ENCODE peak calls at places on chromosomes 6 and 20, in seven cellular contexts. One of them, this sample, is unnamed.

GRCh38 chr6:167668019-167668753 is 158.5 kb upstream of the AFDN start:
- DNase-seq in right lobe of liver: peak; percentile 92
- DNase-seq in fibroblast of lung: no peak
- DNase-seq in mucosa of descending colon: no peak
- DNase-seq in ovary: no peak
- DNase-seq in CD8-positive, alpha-beta T cell: no peak
- DNase-seq in tibial artery: no peak
- DNase-seq in this sample: no peak

GRCh38 chr6:148053209-148053608 is 289.4 kb upstream of the SASH1 start:
- DNase-seq in right lobe of liver: no peak
- DNase-seq in fibroblast of lung: no peak
- DNase-seq in mucosa of descending colon: no peak
- DNase-seq in ovary: no peak
- DNase-seq in CD8-positive, alpha-beta T cell: no peak
- DNase-seq in tibial artery: no peak
- DNase-seq in this sample: no peak

GRCh38 chr20:31543966-31544598 is 29.8 kb downstream of the HM13 start:
- DNase-seq in right lobe of liver: no peak
- DNase-seq in fibroblast of lung: peak; percentile 95
- DNase-seq in mucosa of descending colon: no peak
- DNase-seq in ovary: no peak
- DNase-seq in CD8-positive, alpha-beta T cell: no peak
- DNase-seq in tibial artery: no peak
- DNase-seq in this sample: no peak

GRCh38 chr6:97292671-97293070 is 9.7 kb upstream of the MMS22L start:
- DNase-seq in right lobe of liver: no peak
- DNase-seq in fibroblast of lung: peak; percentile 76
- DNase-seq in mucosa of descending colon: no peak
- DNase-seq in ovary: no peak
- DNase-seq in CD8-positive, alpha-beta T cell: no peak
- DNase-seq in tibial artery: no peak
- DNase-seq in this sample: no peak

GRCh38 chr6:112781236-112781635 is 434.1 kb downstream of the RFPL4B start:
- DNase-seq in right lobe of liver: no peak
- DNase-seq in fibroblast of lung: peak; percentile 37
- DNase-seq in mucosa of descending colon: no peak
- DNase-seq in ovary: no peak
- DNase-seq in CD8-positive, alpha-beta T cell: no peak
- DNase-seq in tibial artery: no peak
- DNase-seq in this sample: no peak

GRCh38 chr20:50221501-50222323 is 31.1 kb downstream of the CEBPB start:
- DNase-seq in right lobe of liver: peak; percentile 74
- DNase-seq in fibroblast of lung: peak; percentile 62
- DNase-seq in mucosa of descending colon: no peak
- DNase-seq in ovary: no peak
- DNase-seq in CD8-positive, alpha-beta T cell: no peak
- DNase-seq in tibial artery: peak; percentile 70
- DNase-seq in this sample: no peak

GRCh38 chr6:75600694-75601265 is 900 bp upstream of the SENP6 start:
- DNase-seq in right lobe of liver: no peak
- DNase-seq in fibroblast of lung: peak; percentile 32
- DNase-seq in mucosa of descending colon: no peak
- DNase-seq in ovary: no peak
- DNase-seq in CD8-positive, alpha-beta T cell: no peak
- DNase-seq in tibial artery: no peak
- DNase-seq in this sample: no peak

GRCh38 chr20:4867036-4867435 is 134.3 kb downstream of the SLC23A2 start:
- DNase-seq in right lobe of liver: no peak
- DNase-seq in fibroblast of lung: no peak
- DNase-seq in mucosa of descending colon: no peak
- DNase-seq in ovary: no peak
- DNase-seq in CD8-positive, alpha-beta T cell: no peak
- DNase-seq in tibial artery: no peak
- DNase-seq in this sample: no peak

GRCh38 chr6:160667854-160668481 is 3.9 kb upstream of the LPA start:
- DNase-seq in right lobe of liver: peak; percentile 65
- DNase-seq in fibroblast of lung: no peak
- DNase-seq in mucosa of descending colon: no peak
- DNase-seq in ovary: no peak
- DNase-seq in CD8-positive, alpha-beta T cell: no peak
- DNase-seq in tibial artery: no peak
- DNase-seq in this sample: no peak

GRCh38 chr6:11207199-11207968 is 25.1 kb downstream of the NEDD9 start:
- DNase-seq in right lobe of liver: no peak
- DNase-seq in fibroblast of lung: peak; percentile 98
- DNase-seq in mucosa of descending colon: no peak
- DNase-seq in ovary: peak; percentile 40
- DNase-seq in CD8-positive, alpha-beta T cell: no peak
- DNase-seq in tibial artery: no peak
- DNase-seq in this sample: peak; percentile 93

GRCh38 chr6:77089776-77090175 is 373.5 kb downstream of the HTR1B start:
- DNase-seq in right lobe of liver: no peak
- DNase-seq in fibroblast of lung: no peak
- DNase-seq in mucosa of descending colon: no peak
- DNase-seq in ovary: no peak
- DNase-seq in CD8-positive, alpha-beta T cell: no peak
- DNase-seq in tibial artery: no peak
- DNase-seq in this sample: no peak

GRCh38 chr6:56019973-56020372 is 144.6 kb upstream of the BMP5 start:
- DNase-seq in right lobe of liver: no peak
- DNase-seq in fibroblast of lung: no peak
- DNase-seq in mucosa of descending colon: no peak
- DNase-seq in ovary: no peak
- DNase-seq in CD8-positive, alpha-beta T cell: no peak
- DNase-seq in tibial artery: no peak
- DNase-seq in this sample: no peak

GRCh38 chr6:37515712-37516075 is 16.0 kb upstream of the CCDC167 start:
- DNase-seq in right lobe of liver: no peak
- DNase-seq in fibroblast of lung: no peak
- DNase-seq in mucosa of descending colon: no peak
- DNase-seq in ovary: no peak
- DNase-seq in CD8-positive, alpha-beta T cell: no peak
- DNase-seq in tibial artery: no peak
- DNase-seq in this sample: no peak

GRCh38 chr6:143336446-143337152 is 113.9 kb downstream of the ADAT2 start:
- DNase-seq in right lobe of liver: no peak
- DNase-seq in fibroblast of lung: peak; percentile 59
- DNase-seq in mucosa of descending colon: no peak
- DNase-seq in ovary: no peak
- DNase-seq in CD8-positive, alpha-beta T cell: no peak
- DNase-seq in tibial artery: no peak
- DNase-seq in this sample: no peak

GRCh38 chr6:111711476-111711875 is 105.8 kb upstream of the TRAF3IP2 start:
- DNase-seq in right lobe of liver: no peak
- DNase-seq in fibroblast of lung: no peak
- DNase-seq in mucosa of descending colon: peak; percentile 60
- DNase-seq in ovary: peak; percentile 49
- DNase-seq in CD8-positive, alpha-beta T cell: no peak
- DNase-seq in tibial artery: no peak
- DNase-seq in this sample: no peak

GRCh38 chr20:43910564-43910963 is 4.1 kb upstream of the TOX2 start:
- DNase-seq in right lobe of liver: no peak
- DNase-seq in fibroblast of lung: no peak
- DNase-seq in mucosa of descending colon: no peak
- DNase-seq in ovary: no peak
- DNase-seq in CD8-positive, alpha-beta T cell: no peak
- DNase-seq in tibial artery: no peak
- DNase-seq in this sample: no peak

GRCh38 chr6:113732384-113732966 is 124.7 kb upstream of the MARCKS start:
- DNase-seq in right lobe of liver: no peak
- DNase-seq in fibroblast of lung: peak; percentile 59
- DNase-seq in mucosa of descending colon: no peak
- DNase-seq in ovary: peak; percentile 22
- DNase-seq in CD8-positive, alpha-beta T cell: no peak
- DNase-seq in tibial artery: no peak
- DNase-seq in this sample: no peak

GRCh38 chr6:118674772-118675171 is 23.4 kb upstream of the CEP85L start:
- DNase-seq in right lobe of liver: no peak
- DNase-seq in fibroblast of lung: no peak
- DNase-seq in mucosa of descending colon: no peak
- DNase-seq in ovary: no peak
- DNase-seq in CD8-positive, alpha-beta T cell: no peak
- DNase-seq in tibial artery: no peak
- DNase-seq in this sample: no peak

GRCh38 chr6:8243462-8243861 is 141.1 kb upstream of the EEF1E1 start:
- DNase-seq in right lobe of liver: no peak
- DNase-seq in fibroblast of lung: no peak
- DNase-seq in mucosa of descending colon: no peak
- DNase-seq in ovary: no peak
- DNase-seq in CD8-positive, alpha-beta T cell: no peak
- DNase-seq in tibial artery: no peak
- DNase-seq in this sample: no peak

GRCh38 chr20:56987992-56988391 is 278.4 kb downstream of the BMP7 start:
- DNase-seq in right lobe of liver: peak; percentile 23
- DNase-seq in fibroblast of lung: no peak
- DNase-seq in mucosa of descending colon: no peak
- DNase-seq in ovary: no peak
- DNase-seq in CD8-positive, alpha-beta T cell: no peak
- DNase-seq in tibial artery: no peak
- DNase-seq in this sample: no peak

DNA sequence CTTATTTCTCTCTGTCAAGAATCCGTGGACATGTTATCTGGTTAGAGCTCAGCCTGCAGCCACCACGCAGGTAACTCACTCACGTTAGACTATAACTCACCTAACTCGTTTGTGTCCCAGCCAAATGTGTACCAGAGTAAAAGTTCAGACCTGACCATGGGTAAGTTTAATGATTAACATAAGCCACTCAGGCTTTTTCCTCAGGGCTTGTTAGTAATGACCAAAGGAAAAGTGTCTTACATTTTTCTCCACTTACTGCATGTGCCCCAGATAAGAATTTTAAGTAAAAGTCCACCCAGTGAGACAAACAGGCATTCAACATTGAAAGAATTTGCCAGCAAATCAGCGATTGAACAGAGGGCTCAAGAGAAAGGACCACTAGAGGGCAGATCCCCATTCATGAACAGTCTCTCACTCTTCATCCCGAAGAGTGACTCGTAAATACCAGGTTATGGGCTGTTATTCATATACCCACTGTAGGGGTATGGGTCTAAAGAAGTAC is at the start of gene PKHD1:
- DNase-seq in right lobe of liver: no peak
- DNase-seq in fibroblast of lung: no peak
- DNase-seq in mucosa of descending colon: no peak
- DNase-seq in ovary: no peak
- DNase-seq in CD8-positive, alpha-beta T cell: no peak
- DNase-seq in tibial artery: no peak
- DNase-seq in this sample: no peak
- TF ChIP-seq CTCF in right lobe of liver: peak; percentile 45
- TF ChIP-seq CTCF in fibroblast of lung: peak; percentile 11
- TF ChIP-seq CTCF in mucosa of descending colon: no peak
- TF ChIP-seq CTCF in ovary: no peak
- TF ChIP-seq CTCF in CD8-positive, alpha-beta T cell: no peak
- TF ChIP-seq CTCF in tibial artery: no peak
- TF ChIP-seq CTCF in this sample: no peak

DNA sequence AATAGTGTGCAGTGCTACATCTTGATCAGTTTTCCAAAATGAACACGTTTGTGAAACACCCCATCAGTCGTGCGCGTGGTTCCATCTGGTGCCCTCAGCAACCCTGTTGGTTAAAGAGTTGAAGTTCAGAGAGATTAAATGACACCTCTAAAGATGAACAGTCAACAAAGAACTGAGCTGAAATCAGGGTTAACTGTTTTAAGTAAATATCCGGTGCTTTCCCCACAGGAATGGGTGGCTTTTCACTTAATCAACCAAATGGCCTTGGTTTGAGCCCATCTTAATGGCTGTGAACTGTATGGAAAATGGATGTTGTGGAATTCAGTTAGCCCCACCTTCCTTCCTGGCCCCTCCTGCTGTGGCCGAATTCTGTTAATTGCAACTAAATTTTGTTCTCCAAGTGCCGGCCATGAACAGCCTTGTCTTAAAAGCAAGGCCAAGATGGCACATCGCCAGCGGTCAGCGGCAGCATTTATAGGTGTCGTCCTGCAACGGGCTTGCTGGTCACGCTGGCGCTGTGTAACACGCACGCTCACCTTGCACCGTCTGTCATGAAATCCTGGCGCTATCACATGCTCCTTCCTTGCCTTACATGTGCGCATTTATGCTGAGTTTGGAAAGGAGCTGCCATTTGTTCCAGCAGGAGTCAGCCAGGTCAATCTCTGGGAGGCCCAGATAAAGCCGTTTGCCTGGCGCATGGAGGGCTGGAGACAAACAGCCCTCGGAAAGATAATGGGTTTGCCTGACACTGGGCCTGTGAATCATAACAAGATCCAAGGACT is 164.5 kb downstream of the ERMARD start:
- DNase-seq in right lobe of liver: no peak
- DNase-seq in fibroblast of lung: no peak
- DNase-seq in mucosa of descending colon: no peak
- DNase-seq in ovary: peak; percentile 60
- DNase-seq in CD8-positive, alpha-beta T cell: no peak
- DNase-seq in tibial artery: no peak
- DNase-seq in this sample: no peak
- H3K4me1 ChIP-seq in right lobe of liver: peaks cover 12% of the 10 kb centered on the region
- H3K4me1 ChIP-seq in fibroblast of lung: no peaks in the 10 kb centered on the region
- H3K4me1 ChIP-seq in mucosa of descending colon: no peaks in the 10 kb centered on the region
- H3K4me1 ChIP-seq in ovary: peaks cover 19% of the 10 kb centered on the region
- H3K4me1 ChIP-seq in CD8-positive, alpha-beta T cell: no peaks in the 10 kb centered on the region
- H3K4me1 ChIP-seq in tibial artery: no peaks in the 10 kb centered on the region
- H3K4me1 ChIP-seq in this sample: no peaks in the 10 kb centered on the region

GRCh38 chr6:137878810-137879285 is 11.8 kb downstream of the TNFAIP3 start:
- DNase-seq in right lobe of liver: no peak
- DNase-seq in fibroblast of lung: no peak
- DNase-seq in mucosa of descending colon: no peak
- DNase-seq in ovary: no peak
- DNase-seq in CD8-positive, alpha-beta T cell: no peak
- DNase-seq in tibial artery: no peak
- DNase-seq in this sample: peak; percentile 55
- H3K4me3 ChIP-seq in right lobe of liver: no peak overlapping the region
- H3K4me3 ChIP-seq in fibroblast of lung: no peak overlapping the region
- H3K4me3 ChIP-seq in mucosa of descending colon: no peak overlapping the region
- H3K4me3 ChIP-seq in ovary: no peak overlapping the region
- H3K4me3 ChIP-seq in CD8-positive, alpha-beta T cell: no peak overlapping the region
- H3K4me3 ChIP-seq in tibial artery: no peak overlapping the region
- H3K4me3 ChIP-seq in this sample: no peak overlapping the region

GRCh38 chr6:168711049-168711640 is 270.2 kb downstream of the SMOC2 start:
- DNase-seq in right lobe of liver: no peak
- DNase-seq in fibroblast of lung: no peak
- DNase-seq in mucosa of descending colon: no peak
- DNase-seq in ovary: no peak
- DNase-seq in CD8-positive, alpha-beta T cell: no peak
- DNase-seq in tibial artery: no peak
- DNase-seq in this sample: no peak
- TF ChIP-seq CTCF in right lobe of liver: peak; percentile 32
- TF ChIP-seq CTCF in fibroblast of lung: peak; percentile 31
- TF ChIP-seq CTCF in mucosa of descending colon: no peak
- TF ChIP-seq CTCF in ovary: no peak
- TF ChIP-seq CTCF in CD8-positive, alpha-beta T cell: no peak
- TF ChIP-seq CTCF in tibial artery: peak; percentile 32
- TF ChIP-seq CTCF in this sample: peak; percentile 43

GRCh38 chr20:55567826-55568225 is 437.5 kb downstream of the CBLN4 start:
- DNase-seq in right lobe of liver: no peak
- DNase-seq in fibroblast of lung: no peak
- DNase-seq in mucosa of descending colon: no peak
- DNase-seq in ovary: no peak
- DNase-seq in CD8-positive, alpha-beta T cell: no peak
- DNase-seq in tibial artery: no peak
- DNase-seq in this sample: no peak
- H3K4me1 ChIP-seq in right lobe of liver: no peaks in the 10 kb centered on the region
- H3K4me1 ChIP-seq in fibroblast of lung: no peaks in the 10 kb centered on the region
- H3K4me1 ChIP-seq in mucosa of descending colon: no peaks in the 10 kb centered on the region
- H3K4me1 ChIP-seq in ovary: peaks cover 9% of the 10 kb centered on the region
- H3K4me1 ChIP-seq in CD8-positive, alpha-beta T cell: no peaks in the 10 kb centered on the region
- H3K4me1 ChIP-seq in tibial artery: no peaks in the 10 kb centered on the region
- H3K4me1 ChIP-seq in this sample: no peaks in the 10 kb centered on the region